ENCODE peak calls at places on chromosomes 2 and 18, in nine cellular contexts. Y is Karpas-422; Q is right atrium auricular region; C is HFFc6; D is mesothelial cell of epicardium; K is B cell; E is stimulated activated CD4-positive, alpha-beta T cell treated with anti-CD3 and anti-CD28 coated beads, Interleukin-2, amount 100 ng/mL, for 48 hours; O is activated effector memory CD4-positive, alpha-beta T cell treated with Interleukin-2 at 50 U/mL for 16 hours; S is non-pigmented ciliary epithelial cell. I is an unnamed sample.
A peak's percentile ranks its signal among the peaks of the same experiment; 100 is the strongest.

GRCh38 chr2:206217743-206218520 is 56.5 kb upstream of the ZDBF2 start:
- DNase-seq in D (no peak), Y (no peak), Q (no peak), C (no peak), K (no peak), E (no peak), S (no peak), O (no peak), I (no peak)

GRCh38 chr2:129903586-129904425 is 75.7 kb upstream of the RAB6C start:
- DNase-seq in Y (peak; percentile 59), O (no peak), C (no peak), D (no peak), S (no peak), Q (peak; percentile 52), E (no peak), K (peak; percentile 7), I (no peak)

GRCh38 chr18:58103339-58103930 is 59.4 kb downstream of the NEDD4L start:
- DNase-seq in K (no peak), C (no peak), S (no peak), E (no peak), D (no peak), Q (no peak), O (no peak), Y (no peak), I (no peak)

GRCh38 chr2:37911296-37911888 is 13.7 kb upstream of the RMDN2 start:
- DNase-seq in S (no peak), Y (no peak), E (no peak), K (no peak), D (no peak), Q (no peak), O (no peak), C (no peak), I (no peak)

GRCh38 chr2:185919155-185919554 is 180.6 kb downstream of the FSIP2 start:
- DNase-seq in Q (no peak), S (peak; percentile 6), E (no peak), C (no peak), Y (no peak), O (no peak), D (no peak), K (no peak), I (no peak)

GRCh38 chr2:33477473-33478468 is 1.3 kb downstream of the RASGRP3 start:
- DNase-seq in E (no peak), K (peak; percentile 56), O (no peak), D (no peak), Q (peak; percentile 70), Y (peak; percentile 70), C (no peak), S (no peak), I (peak; percentile 76)

GRCh38 chr2:45237850-45238542 is 228.7 kb upstream of the SIX2 start:
- DNase-seq in O (no peak), C (peak; percentile 81), Y (no peak), D (no peak), Q (peak; percentile 80), K (no peak), S (peak; percentile 91), E (no peak), I (no peak)

GRCh38 chr2:45729753-45730512 is 78.5 kb downstream of the PRKCE start:
- DNase-seq in Y (peak; percentile 87), O (no peak), D (no peak), E (no peak), Q (no peak), S (no peak), C (no peak), K (peak; percentile 47), I (peak; percentile 66)

GRCh38 chr2:97951155-97951670 is 44.5 kb downstream of the TMEM131 start:
- DNase-seq in S (no peak), E (no peak), Q (no peak), O (no peak), Y (no peak), D (no peak), K (no peak), C (no peak), I (no peak)

GRCh38 chr2:75324141-75324540 is 124.8 kb upstream of the TACR1 start:
- DNase-seq in O (no peak), E (no peak), C (peak; percentile 20), Y (no peak), K (no peak), Q (no peak), S (no peak), D (no peak), I (no peak)

GRCh38 chr2:2840101-2840531 is 509.0 kb upstream of the MYT1L start:
- DNase-seq in Q (no peak), Y (no peak), D (no peak), E (no peak), K (no peak), O (no peak), C (no peak), S (no peak), I (no peak)

GRCh38 chr2:191740016-191740419 is 62.1 kb downstream of the NABP1 start:
- DNase-seq in K (no peak), C (no peak), E (no peak), Q (no peak), Y (no peak), S (no peak), D (no peak), O (peak; percentile 22), I (no peak)

GRCh38 chr2:11417946-11418585 is 47.9 kb downstream of the E2F6 start:
- DNase-seq in S (no peak), C (no peak), Q (no peak), D (no peak), E (no peak), Y (peak; percentile 66), O (no peak), K (no peak), I (no peak)

GRCh38 chr2:1603521-1603920 is 140.8 kb downstream of the PXDN start:
- DNase-seq in Y (no peak), K (no peak), O (no peak), E (no peak), Q (no peak), S (no peak), C (no peak), D (no peak), I (no peak)

GRCh38 chr2:85132834-85133637 is at the start of gene TCF7L1:
- DNase-seq in O (peak; percentile 5), Y (no peak), C (peak; percentile 71), Q (peak; percentile 90), S (no peak), D (peak; percentile 88), E (peak; percentile 34), K (peak; percentile 76), I (peak; percentile 49)

GRCh38 chr18:6731197-6731596 is 1.7 kb downstream of the ARHGAP28 start:
- DNase-seq in C (peak; percentile 45), E (no peak), S (no peak), K (no peak), O (no peak), Q (no peak), D (no peak), Y (no peak), I (no peak)

GRCh38 chr2:42859006-42859552 is 66.7 kb upstream of the HAAO start:
- DNase-seq in O (peak; percentile 7), C (peak; percentile 64), Y (peak; percentile 90), D (no peak), S (peak; percentile 56), Q (no peak), K (peak; percentile 67), E (peak; percentile 84), I (peak; percentile 67)

GRCh38 chr2:16118611-16119590 is 178.6 kb downstream of the MYCN start:
- DNase-seq in C (no peak), O (no peak), D (no peak), S (no peak), Y (no peak), Q (no peak), E (no peak), K (no peak), I (no peak)

I was measured in germinal center.